ENCODE peak calls at places on chromosomes 2 and 18, in eight cellular contexts. J, X, V, C, H, L, N and D are unnamed samples.
A peak's percentile ranks its signal among the peaks of the same experiment; 100 is the strongest.

GRCh38 chr18:22604390-22604985 is 186.8 kb upstream of the CTAGE1 start:
- DNase-seq in J (no peak), X (no peak), V (no peak), N (no peak), C (no peak), L (peak; percentile 93), H (peak; percentile 57), D (no peak)

GRCh38 chr18:9494778-9495302 is 19.5 kb downstream of the RALBP1 start:
- DNase-seq in H (no peak), V (no peak), N (no peak), C (no peak), J (peak; percentile 92), L (no peak), X (no peak), D (no peak)

GRCh38 chr18:43049021-43049420 is 66.5 kb downstream of the RIT2 start:
- DNase-seq in V (no peak), N (peak; percentile 64), C (no peak), L (peak; percentile 55), H (no peak), X (no peak), J (peak; percentile 46), D (no peak)

GRCh38 chr2:10039658-10040410 is 3.5 kb upstream of the KLF11 start:
- DNase-seq in V (no peak), C (no peak), J (no peak), X (no peak), N (no peak), H (no peak), L (peak; percentile 46), D (no peak)

GRCh38 chr2:101231253-101231652 is 21.4 kb upstream of the CNOT11 start:
- DNase-seq in J (no peak), C (no peak), X (no peak), L (no peak), N (no peak), V (no peak), H (no peak), D (no peak)

GRCh38 chr2:190277234-190278112 is 42.2 kb downstream of the HIBCH start:
- DNase-seq in C (no peak), V (no peak), N (peak; percentile 49), X (no peak), H (peak; percentile 57), J (peak; percentile 61), L (peak; percentile 76), D (no peak)

GRCh38 chr2:124323321-124323720 is 298.2 kb downstream of the CNTNAP5 start:
- DNase-seq in J (peak; percentile 4), L (peak; percentile 1), H (peak; percentile 31), C (no peak), V (no peak), X (no peak), N (no peak), D (no peak)

GRCh38 chr18:26460449-26461091 is 87.8 kb downstream of the KCTD1 start:
- DNase-seq in C (no peak), X (no peak), H (peak; percentile 98), J (no peak), V (no peak), L (peak; percentile 60), N (no peak), D (no peak)

GRCh38 chr2:99615247-99615771 is 125.5 kb upstream of the REV1 start:
- DNase-seq in H (no peak), X (no peak), L (no peak), C (peak; percentile 47), N (no peak), J (no peak), V (no peak), D (no peak)

GRCh38 chr2:166900700-166901099 is 12.4 kb downstream of the XIRP2 start:
- DNase-seq in H (peak; percentile 19), C (no peak), V (no peak), X (no peak), J (peak; percentile 3), N (peak; percentile 6), L (peak; percentile 22), D (peak; percentile 8)

GRCh38 chr18:28099237-28099636 is 77.7 kb downstream of the CDH2 start:
- DNase-seq in C (no peak), H (no peak), J (no peak), V (no peak), X (no peak), L (no peak), N (no peak), D (no peak)

GRCh38 chr2:167990062-167990461 is 257.3 kb downstream of the STK39 start:
- DNase-seq in N (no peak), H (no peak), C (no peak), J (no peak), L (no peak), X (no peak), V (no peak), D (no peak)

GRCh38 chr2:195662138-195662537 is 5.1 kb downstream of the SLC39A10 start:
- DNase-seq in V (no peak), N (no peak), C (no peak), H (no peak), J (no peak), L (no peak), X (no peak), D (no peak)

GRCh38 chr2:15307526-15307925 is 253.6 kb downstream of the NBAS start:
- DNase-seq in J (peak; percentile 28), H (no peak), X (no peak), L (no peak), N (no peak), C (no peak), V (no peak), D (no peak)

GRCh38 chr2:74138219-74138951 is 9.3 kb downstream of the BOLA3 start:
- DNase-seq in H (no peak), X (no peak), N (no peak), L (no peak), V (no peak), C (no peak), J (no peak), D (no peak)

GRCh38 chr2:74137651-74138050 is 10.1 kb downstream of the BOLA3 start:
- DNase-seq in C (no peak), L (no peak), H (no peak), X (no peak), V (no peak), J (no peak), N (no peak), D (no peak)

GRCh38 chr2:74142340-74142739 is 5.4 kb downstream of the BOLA3 start:
- DNase-seq in N (no peak), H (no peak), X (no peak), C (no peak), V (no peak), L (no peak), J (no peak), D (no peak)

DNA sequence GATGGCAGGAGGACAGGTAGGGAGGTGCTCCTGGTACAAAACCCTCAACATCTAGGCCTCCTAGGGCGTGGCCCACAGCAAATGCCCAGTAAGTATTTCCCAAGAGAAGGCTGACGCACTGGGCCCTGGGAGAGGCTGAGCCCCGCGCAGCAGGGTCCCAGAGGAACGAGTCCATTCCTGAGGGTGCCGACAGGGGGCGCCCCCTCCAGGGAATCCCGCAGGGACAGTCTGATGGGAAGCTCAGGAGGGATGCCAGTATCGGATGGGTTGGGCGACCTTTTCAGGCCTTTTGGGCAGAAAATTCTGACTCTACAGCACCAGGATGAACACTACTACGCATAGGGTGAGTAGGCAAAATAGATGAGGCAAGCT is 8.8 kb downstream of the BOLA3 start:
- DNase-seq in L (no peak), J (no peak), C (peak; percentile 74), H (no peak), N (no peak), V (no peak), X (no peak), D (no peak)
- TF ChIP-seq CTCF in L (no peak), J (peak; percentile 21), C (peak; percentile 91), H (peak; percentile 21), N (no peak), V (no peak), X (peak; percentile 27), D (peak; percentile 33)

GRCh38 chr2:136253288-136254004 is 135.5 kb upstream of the CXCR4 start:
- DNase-seq in C (no peak), J (no peak), X (no peak), L (no peak), H (no peak), V (no peak), N (no peak), D (no peak)
- TF ChIP-seq CTCF in C (no peak), J (no peak), X (no peak), L (no peak), H (no peak), V (no peak), N (no peak), D (no peak)

GRCh38 chr2:238155051-238155760 is 3.6 kb upstream of the ERFE start:
- DNase-seq in L (peak; percentile 56), C (no peak), N (no peak), J (peak; percentile 72), H (no peak), V (no peak), X (no peak), D (peak; percentile 60)

GRCh38 chr2:238154570-238154969 is 4.2 kb upstream of the ERFE start:
- DNase-seq in N (no peak), J (no peak), L (no peak), V (no peak), X (no peak), C (no peak), H (no peak), D (no peak)

GRCh38 chr2:238151628-238152235 is 7.0 kb upstream of the ERFE start:
- DNase-seq in J (no peak), V (no peak), L (no peak), X (no peak), N (no peak), C (no peak), H (no peak), D (no peak)

GRCh38 chr2:238151205-238151604 is 7.6 kb upstream of the ERFE start:
- DNase-seq in C (no peak), H (no peak), L (no peak), J (no peak), V (no peak), X (no peak), N (no peak), D (no peak)

DNA sequence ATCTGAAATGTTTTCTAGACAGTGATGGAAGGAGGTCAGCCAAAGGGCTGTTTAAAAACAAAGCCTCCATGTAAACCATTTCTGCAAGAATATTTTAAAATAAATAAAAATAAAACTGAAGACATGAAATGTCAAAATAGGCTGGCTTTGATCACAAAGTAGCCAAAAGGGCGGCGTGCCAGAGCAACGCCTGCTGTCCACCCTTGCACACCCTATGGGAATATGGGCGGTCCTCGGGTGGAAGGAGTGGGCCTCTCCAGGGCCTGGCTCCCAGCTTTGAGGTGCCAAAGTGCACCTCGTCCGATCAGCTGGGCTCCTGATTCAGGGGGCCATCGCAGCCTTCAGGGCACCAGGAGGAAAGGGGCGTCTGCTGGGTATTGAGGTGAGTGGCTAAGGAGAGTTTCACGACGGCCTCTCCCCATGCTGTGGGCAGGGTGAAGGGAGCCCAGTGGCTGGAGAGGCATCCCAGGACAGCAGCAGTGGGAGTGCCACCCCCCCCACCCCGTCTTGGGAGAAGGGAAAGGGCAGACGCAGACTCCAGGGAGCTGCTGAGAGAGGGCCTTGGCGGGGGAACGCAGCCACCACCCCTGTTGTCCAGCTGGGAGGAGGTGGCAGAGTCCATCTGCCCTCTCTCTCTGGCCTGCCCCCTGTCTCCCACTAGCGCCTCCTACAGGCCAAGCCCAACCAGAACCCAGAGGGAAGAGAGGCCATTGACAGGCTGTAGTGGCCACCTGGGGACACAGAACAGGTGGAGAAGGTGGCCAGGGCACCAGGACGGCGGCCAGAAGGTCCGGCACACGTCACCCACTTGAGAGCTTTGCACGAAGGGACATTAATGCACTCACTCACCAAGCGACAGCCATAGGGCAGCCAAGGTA is 5.7 kb upstream of the ERFE start:
- DNase-seq in X (no peak), H (no peak), C (peak; percentile 64), N (no peak), L (no peak), J (peak; percentile 44), V (no peak), D (no peak)
- TF ChIP-seq CTCF in X (no peak), H (peak; percentile 18), C (peak; percentile 32), N (no peak), L (peak; percentile 15), J (peak; percentile 19), V (no peak), D (no peak)

GRCh38 chr2:109463891-109464290 is 149.9 kb downstream of the SEPTIN10 start:
- DNase-seq in C (no peak), V (no peak), L (no peak), N (no peak), X (no peak), H (no peak), J (no peak), D (no peak)
- TF ChIP-seq CTCF in C (no peak), V (no peak), L (no peak), N (no peak), X (no peak), H (no peak), J (no peak), D (no peak)